ENCODE peak calls at places on chromosomes 3 and 15, in six cellular contexts. Z is AG09309, J is HCT116, T is AG09319, Q is foreskin fibroblast, R is endothelial cell. G is an unnamed sample.

GRCh38 chr15:51341366-51342248 is at the start of gene GLDN:
- DNase-seq in Z (no peak), J (no peak), T (no peak), Q (no peak), R (peak; percentile 41), G (peak; percentile 68)

GRCh38 chr15:56428821-56429458 is 36.0 kb downstream of the MNS1 start:
- DNase-seq in Z (peak; percentile 10), J (peak; percentile 10), T (no peak), Q (peak; percentile 6), R (no peak), G (no peak)

GRCh38 chr3:39435006-39435748 is 28.7 kb downstream of the RPSA start:
- DNase-seq in Z (no peak), J (no peak), T (no peak), Q (no peak), R (no peak), G (no peak)

GRCh38 chr3:127068871-127069270 is 86.0 kb downstream of the PLXNA1 start:
- DNase-seq in Z (no peak), J (no peak), T (no peak), Q (no peak), R (no peak), G (no peak)

GRCh38 chr3:71444028-71444860 is 139.3 kb downstream of the FOXP1 start:
- DNase-seq in Z (no peak), J (no peak), T (no peak), Q (peak; percentile 67), R (peak; percentile 39), G (no peak)

GRCh38 chr3:172904817-172905479 is 154.4 kb downstream of the ECT2 start:
- DNase-seq in Z (no peak), J (no peak), T (no peak), Q (peak; percentile 13), R (no peak), G (no peak)

GRCh38 chr3:51955893-51956770 is 951 bp downstream of the GPR62 start:
- DNase-seq in Z (no peak), J (no peak), T (no peak), Q (peak; percentile 57), R (peak; percentile 62), G (peak; percentile 65)

GRCh38 chr15:84703808-84704207 is 12.1 kb downstream of the SEC11A start:
- DNase-seq in Z (no peak), J (no peak), T (no peak), Q (no peak), R (no peak), G (no peak)

GRCh38 chr3:159151130-159151529 is 349.3 kb downstream of the MFSD1 start:
- DNase-seq in Z (no peak), J (no peak), T (no peak), Q (no peak), R (no peak), G (no peak)

GRCh38 chr15:81897011-81897677 is 148.7 kb downstream of the MEX3B start:
- DNase-seq in Z (peak; percentile 10), J (no peak), T (no peak), Q (peak; percentile 56), R (no peak), G (no peak)

GRCh38 chr3:196003611-196004010 is 78.3 kb downstream of the TFRC start:
- DNase-seq in Z (no peak), J (no peak), T (no peak), Q (no peak), R (no peak), G (no peak)

GRCh38 chr3:40912461-40912860 is 286.8 kb upstream of the CTNNB1 start:
- DNase-seq in Z (no peak), J (no peak), T (no peak), Q (no peak), R (no peak), G (no peak)

GRCh38 chr15:59052915-59053407 is 52.0 kb upstream of the CCNB2 start:
- DNase-seq in Z (peak; percentile 14), J (no peak), T (peak; percentile 10), Q (peak; percentile 7), R (no peak), G (no peak)

GRCh38 chr3:184230603-184231528 is 1.5 kb downstream of the VWA5B2 start:
- DNase-seq in Z (no peak), J (no peak), T (no peak), Q (no peak), R (no peak), G (peak; percentile 37)

GRCh38 chr3:5324780-5325179 is 137.3 kb downstream of the EDEM1 start:
- DNase-seq in Z (no peak), J (no peak), T (no peak), Q (no peak), R (no peak), G (no peak)

GRCh38 chr15:40295297-40295696 is 12.4 kb upstream of the ANKRD63 start:
- DNase-seq in Z (no peak), J (no peak), T (no peak), Q (no peak), R (no peak), G (no peak)

GRCh38 chr3:45546636-45547201 is 47.8 kb upstream of the LIMD1 start:
- DNase-seq in Z (no peak), J (peak; percentile 13), T (no peak), Q (no peak), R (no peak), G (peak; percentile 32)

GRCh38 chr3:136189859-136190617 is 6.1 kb downstream of the MSL2 start:
- DNase-seq in Z (no peak), J (no peak), T (no peak), Q (no peak), R (no peak), G (no peak)

GRCh38 chr15:67834593-67835348 is 5.1 kb downstream of the RNU6-1 start:
- DNase-seq in Z (no peak), J (no peak), T (no peak), Q (no peak), R (no peak), G (peak; percentile 59)

GRCh38 chr15:67832965-67833503 is 6.8 kb downstream of the RNU6-1 start:
- DNase-seq in Z (no peak), J (no peak), T (no peak), Q (no peak), R (peak; percentile 56), G (peak; percentile 73)

GRCh38 chr15:67834249-67834592 is 5.6 kb downstream of the RNU6-1 start:
- DNase-seq in Z (no peak), J (no peak), T (no peak), Q (no peak), R (no peak), G (no peak)

GRCh38 chr15:67832031-67832551 is 6.8 kb downstream of the SKOR1 start:
- DNase-seq in Z (no peak), J (no peak), T (no peak), Q (no peak), R (no peak), G (no peak)

DNA sequence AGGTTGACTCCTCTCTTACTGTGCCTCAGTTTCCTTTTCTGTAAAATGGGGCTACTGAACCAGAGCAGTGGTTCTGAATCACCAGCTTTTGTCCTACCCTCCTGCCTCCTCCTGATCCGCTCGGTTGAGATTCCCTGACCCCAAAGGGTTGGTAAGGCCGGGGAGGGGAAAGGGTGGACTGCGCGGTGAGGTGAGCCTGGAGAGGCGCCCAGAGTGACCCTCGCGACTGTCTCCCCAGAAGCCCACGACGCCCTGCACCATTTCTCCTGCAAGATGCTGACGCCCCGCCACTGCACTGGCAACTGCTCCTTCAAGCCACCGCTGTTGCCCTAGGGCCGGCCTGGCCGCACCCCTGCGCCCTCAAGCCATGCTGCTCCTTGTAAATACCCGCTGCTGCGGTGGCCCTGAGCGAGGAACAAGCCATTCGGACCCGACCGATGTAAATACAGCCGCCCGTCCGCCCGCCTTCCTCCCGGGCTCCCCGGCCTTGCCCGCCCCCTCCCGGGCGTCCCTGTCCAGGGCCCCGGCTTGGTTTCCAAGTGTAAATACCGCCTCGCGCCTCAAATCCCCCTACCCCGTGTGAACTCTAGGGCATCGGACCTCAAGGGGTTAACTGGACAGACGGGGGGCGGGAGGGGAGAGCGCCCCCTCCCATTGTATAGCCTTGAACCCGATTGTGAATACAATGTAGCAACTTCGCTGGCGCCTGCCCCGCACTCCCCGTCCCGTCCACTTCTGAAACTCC is 6.2 kb downstream of the RNU6-1 start:
- DNase-seq in Z (no peak), J (no peak), T (no peak), Q (no peak), R (peak; percentile 82), G (peak; percentile 80)
- TF ChIP-seq CTCF in Z (peak; percentile 71), J (peak; percentile 30), T (peak; percentile 50), Q (peak; percentile 55), R (peak; percentile 67), G (peak; percentile 57)

GRCh38 chr3:131526801-131527347 is 24.1 kb upstream of the MRPL3 start:
- DNase-seq in Z (no peak), J (no peak), T (peak; percentile 4), Q (peak; percentile 30), R (peak; percentile 26), G (peak; percentile 71)
- TF ChIP-seq CTCF in Z (peak; percentile 57), J (no peak), T (peak; percentile 50), Q (peak; percentile 53), R (no peak), G (peak; percentile 29)

GRCh38 chr15:44427756-44428724 is 611 bp downstream of the CTDSPL2 start:
- DNase-seq in Z (peak; percentile 8), J (peak; percentile 21), T (peak; percentile 8), Q (no peak), R (peak; percentile 51), G (peak; percentile 69)

DNA sequence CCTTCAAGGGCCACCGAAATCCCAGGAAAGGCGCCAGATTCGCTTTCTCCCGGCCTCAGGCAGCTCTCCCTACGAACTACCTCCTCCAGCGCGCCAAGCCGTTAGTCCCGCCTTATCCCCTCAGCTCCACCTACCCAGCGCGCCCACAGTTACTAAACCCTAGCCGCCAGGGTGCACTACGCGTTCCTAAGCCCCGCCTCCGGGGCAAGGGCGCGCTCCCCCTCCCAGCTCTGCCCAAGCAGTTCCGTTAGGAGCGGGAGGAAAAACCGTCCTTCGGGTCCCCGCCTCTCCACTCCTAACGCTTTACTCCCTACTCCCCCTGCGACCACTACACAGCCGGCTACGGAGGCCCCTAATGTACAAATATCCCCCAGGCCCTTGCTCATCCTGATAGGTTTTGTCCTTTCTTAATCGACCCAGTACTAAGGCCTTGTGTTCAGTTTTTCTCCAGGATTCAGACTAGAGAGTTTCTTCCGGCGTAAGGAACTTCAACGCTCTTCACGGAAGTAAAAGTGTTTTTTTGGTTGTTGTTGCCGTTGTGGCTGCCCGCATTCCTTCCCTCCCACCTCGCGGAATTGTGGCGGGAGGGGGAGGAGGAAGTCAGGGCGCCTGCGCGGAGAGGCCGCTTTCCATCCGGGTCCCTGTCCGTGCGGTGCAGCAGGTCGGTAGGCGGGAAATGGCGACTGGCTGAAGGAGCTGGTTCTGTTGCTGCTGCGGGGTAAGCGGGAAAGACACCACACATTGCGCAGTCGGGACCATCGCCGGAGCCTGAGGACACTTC is at the start of gene CTDSPL2:
- DNase-seq in Z (peak; percentile 95), J (peak; percentile 97), T (peak; percentile 98), Q (peak; percentile 99), R (peak; percentile 96), G (peak; percentile 95)
- TF ChIP-seq CTCF in Z (no peak), J (peak; percentile 19), T (peak; percentile 39), Q (peak; percentile 39), R (no peak), G (no peak)

GRCh38 chr15:93974804-93975481 is 256.4 kb upstream of the MCTP2 start:
- DNase-seq in Z (no peak), J (peak; percentile 2), T (no peak), Q (no peak), R (peak; percentile 35), G (peak; percentile 10)
- TF ChIP-seq CTCF in Z (peak; percentile 37), J (peak; percentile 46), T (peak; percentile 44), Q (peak; percentile 36), R (no peak), G (peak; percentile 48)

DNA sequence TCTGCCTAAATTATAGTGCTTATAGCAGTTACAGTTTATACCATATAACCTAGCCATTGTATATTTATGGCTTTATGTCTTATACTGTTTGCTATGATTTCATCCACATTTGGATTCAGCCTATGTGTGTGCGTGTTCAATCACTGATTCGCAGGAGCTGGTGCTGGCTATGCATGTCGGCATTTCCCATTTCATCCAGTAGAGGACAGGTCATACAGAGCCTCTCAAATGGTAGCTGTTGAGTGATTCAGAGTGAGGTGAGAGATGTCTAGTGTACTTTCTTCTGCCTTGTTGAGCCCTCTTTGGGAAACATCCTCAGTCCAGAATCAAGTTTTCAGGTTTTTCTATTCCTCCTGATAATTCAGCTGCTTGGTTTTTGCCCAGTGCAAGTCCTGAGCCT is 76.1 kb downstream of the FRMD4B start:
- DNase-seq in Z (peak; percentile 32), J (peak; percentile 19), T (no peak), Q (no peak), R (peak; percentile 6), G (no peak)
- TF ChIP-seq CTCF in Z (peak; percentile 81), J (peak; percentile 36), T (peak; percentile 32), Q (peak; percentile 55), R (no peak), G (peak; percentile 52)

G was measured in nephron progenitor cell.